ENCODE peak calls at places on chromosomes 16 and 17, in seven cellular contexts. R is IMR-90; K is transverse colon; M is effector memory CD4-positive, alpha-beta T cell; L is BE2C; N is tibial nerve; Z is prostate gland. H is an unnamed sample.
A peak's percentile ranks its signal among the peaks of the same experiment; 100 is the strongest.

GRCh38 chr16:85490971-85491771 is 122.0 kb upstream of the GSE1 start:
- DNase-seq in K (peak; percentile 65), L (no peak), R (no peak), N (no peak), Z (no peak), M (no peak), H (peak; percentile 63)

GRCh38 chr17:81067331-81067730 is 32.4 kb downstream of the BAIAP2 start:
- DNase-seq in L (peak; percentile 76), R (no peak), K (no peak), Z (no peak), M (no peak), N (no peak), H (no peak)

GRCh38 chr17:18122991-18123753 is 14.6 kb downstream of the MYO15A start:
- DNase-seq in K (no peak), L (no peak), N (no peak), M (no peak), R (no peak), Z (no peak), H (no peak)

GRCh38 chr16:15542261-15542660 is 100.7 kb downstream of the MARF1 start:
- DNase-seq in L (no peak), R (no peak), Z (no peak), N (no peak), K (no peak), M (no peak), H (no peak)

GRCh38 chr16:88994704-88995103 is 17.7 kb upstream of the CBFA2T3 start:
- DNase-seq in M (no peak), L (no peak), R (no peak), K (no peak), N (no peak), Z (no peak), H (no peak)

GRCh38 chr17:43548689-43549379 is 2.7 kb upstream of the ETV4 start:
- DNase-seq in Z (no peak), N (no peak), R (no peak), L (no peak), M (no peak), K (no peak), H (no peak)

GRCh38 chr16:11052080-11052808 is 107.9 kb downstream of the CLEC16A start:
- DNase-seq in N (no peak), K (peak; percentile 41), R (no peak), M (no peak), L (no peak), Z (no peak), H (no peak)

GRCh38 chr16:87458424-87458915 is 34.4 kb downstream of the ZCCHC14 start:
- DNase-seq in N (no peak), M (no peak), Z (no peak), L (peak; percentile 45), R (no peak), K (no peak), H (no peak)

GRCh38 chr17:40538019-40538935 is 27.0 kb downstream of the CCR7 start:
- DNase-seq in N (no peak), K (no peak), M (no peak), R (peak; percentile 43), Z (peak; percentile 81), L (no peak), H (peak; percentile 84)

GRCh38 chr16:11852092-11852809 is 909 bp upstream of the RSL1D1 start:
- DNase-seq in Z (no peak), L (no peak), M (no peak), N (no peak), K (no peak), R (peak; percentile 37), H (no peak)

GRCh38 chr17:16439867-16440351 is 24.5 kb downstream of the TRPV2 start:
- DNase-seq in N (no peak), Z (no peak), K (no peak), R (no peak), L (no peak), M (no peak), H (peak; percentile 28)

GRCh38 chr16:59543641-59544040 is 809.5 kb upstream of the GOT2 start:
- DNase-seq in L (no peak), M (no peak), K (no peak), Z (no peak), N (no peak), R (peak; percentile 78), H (no peak)

GRCh38 chr17:8857919-8858318 is 9.6 kb downstream of the PIK3R6 start:
- DNase-seq in Z (no peak), K (no peak), M (no peak), R (peak; percentile 42), L (no peak), N (no peak), H (no peak)

GRCh38 chr16:64858076-64858475 is 263.8 kb downstream of the CDH11 start:
- DNase-seq in L (no peak), K (no peak), N (no peak), R (peak; percentile 78), Z (no peak), M (no peak), H (no peak)

GRCh38 chr16:82157836-82158235 is 12.2 kb downstream of the MPHOSPH6 start:
- DNase-seq in L (no peak), R (no peak), M (no peak), N (no peak), Z (no peak), K (no peak), H (no peak)

GRCh38 chr17:43384476-43384862 is 14.3 kb upstream of the ARL4D start:
- DNase-seq in N (no peak), M (no peak), Z (no peak), R (no peak), K (peak; percentile 64), L (no peak), H (no peak)

GRCh38 chr17:10620823-10621222 is 36.3 kb downstream of the MYH3 start:
- DNase-seq in R (no peak), L (no peak), N (no peak), K (no peak), M (no peak), Z (peak; percentile 22), H (no peak)

GRCh38 chr16:30715777-30716445 is 16.9 kb downstream of the SRCAP start:
- DNase-seq in Z (no peak), R (peak; percentile 36), N (no peak), K (no peak), L (peak; percentile 56), M (no peak), H (no peak)

GRCh38 chr17:41308918-41309359 is at the start of gene KRTAP16-1:
- DNase-seq in N (no peak), R (no peak), K (no peak), L (no peak), M (peak; percentile 42), Z (no peak), H (no peak)

GRCh38 chr17:75273968-75274708 is 3.1 kb upstream of the MIF4GD start:
- DNase-seq in N (no peak), L (peak; percentile 56), R (peak; percentile 77), M (no peak), Z (no peak), K (no peak), H (no peak)

GRCh38 chr16:8946544-8946943 is 17.2 kb downstream of the USP7 start:
- DNase-seq in K (peak; percentile 63), R (no peak), Z (no peak), M (no peak), L (no peak), N (no peak), H (no peak)

GRCh38 chr16:8949536-8950418 is 13.9 kb downstream of the USP7 start:
- DNase-seq in L (no peak), R (no peak), N (no peak), Z (no peak), M (no peak), K (no peak), H (no peak)

GRCh38 chr16:8948831-8949230 is 14.9 kb downstream of the USP7 start:
- DNase-seq in K (no peak), R (no peak), Z (no peak), N (no peak), M (no peak), L (no peak), H (no peak)

GRCh38 chr16:8945626-8946296 is 17.9 kb downstream of the USP7 start:
- DNase-seq in Z (no peak), L (no peak), M (no peak), N (no peak), R (no peak), K (no peak), H (no peak)

DNA sequence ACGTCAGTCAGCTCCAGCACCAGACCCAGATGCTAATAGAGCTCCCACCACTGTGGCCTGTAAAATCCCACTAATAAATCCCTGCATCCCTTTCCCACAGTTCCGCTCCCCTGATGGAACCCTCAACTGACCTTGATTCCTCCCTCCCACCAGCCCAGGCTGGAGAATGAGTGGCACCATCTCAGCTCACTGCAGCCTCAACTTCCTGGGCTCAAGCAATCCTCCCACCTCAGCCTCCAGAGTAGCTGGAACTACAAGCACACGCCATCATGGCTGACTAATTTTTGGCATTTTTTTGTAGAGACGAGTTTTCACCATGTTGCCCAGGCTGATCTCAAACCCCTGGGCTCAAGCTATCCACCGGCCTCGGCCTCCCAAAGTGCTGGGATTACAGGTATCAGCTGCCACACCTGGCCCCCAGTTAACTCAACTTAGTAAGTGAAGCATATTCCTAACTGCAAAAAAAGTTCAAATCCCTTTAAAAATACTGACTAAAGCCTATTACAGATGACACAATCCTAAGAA is 15.6 kb downstream of the USP7 start:
- DNase-seq in N (no peak), Z (no peak), R (no peak), M (no peak), K (no peak), L (no peak), H (no peak)
- H3K4me1 ChIP-seq in N (no peaks in the 10 kb centered on the region), Z (no peaks in the 10 kb centered on the region), R (peaks cover 16% of the 10 kb centered on the region), M (peaks cover 74% of the 10 kb centered on the region), K (peaks cover 65% of the 10 kb centered on the region), L (peaks cover 18% of the 10 kb centered on the region), H (peaks cover 27% of the 10 kb centered on the region)

DNA sequence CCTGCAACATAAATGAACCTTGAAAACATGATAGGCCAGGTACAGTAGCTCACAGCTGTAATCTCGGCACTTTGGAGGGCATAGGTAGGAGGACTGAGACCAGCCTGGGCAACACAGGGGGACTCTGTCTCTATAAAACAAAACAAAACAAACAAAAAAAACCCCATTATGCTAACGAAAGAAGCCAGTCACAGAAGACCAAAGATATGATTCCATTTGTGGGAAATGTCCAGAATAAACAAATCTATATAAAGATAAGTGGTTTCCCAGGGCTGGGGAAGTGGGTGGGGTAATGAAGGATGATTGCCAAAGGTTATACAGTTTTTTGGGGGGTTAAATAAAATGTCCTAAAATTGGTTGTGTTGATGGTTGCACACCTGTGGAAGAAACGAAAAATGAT is 36.5 kb upstream of the SIAH1 start:
- DNase-seq in R (peak; percentile 52), Z (no peak), L (no peak), N (no peak), M (no peak), K (no peak), H (no peak)
- H3K27me3 ChIP-seq in R (no peaks in the 10 kb centered on the region), Z (no peaks in the 10 kb centered on the region), L (no peaks in the 10 kb centered on the region), N (no peaks in the 10 kb centered on the region), M (no peaks in the 10 kb centered on the region), K (no peaks in the 10 kb centered on the region), H (no peaks in the 10 kb centered on the region)

DNA sequence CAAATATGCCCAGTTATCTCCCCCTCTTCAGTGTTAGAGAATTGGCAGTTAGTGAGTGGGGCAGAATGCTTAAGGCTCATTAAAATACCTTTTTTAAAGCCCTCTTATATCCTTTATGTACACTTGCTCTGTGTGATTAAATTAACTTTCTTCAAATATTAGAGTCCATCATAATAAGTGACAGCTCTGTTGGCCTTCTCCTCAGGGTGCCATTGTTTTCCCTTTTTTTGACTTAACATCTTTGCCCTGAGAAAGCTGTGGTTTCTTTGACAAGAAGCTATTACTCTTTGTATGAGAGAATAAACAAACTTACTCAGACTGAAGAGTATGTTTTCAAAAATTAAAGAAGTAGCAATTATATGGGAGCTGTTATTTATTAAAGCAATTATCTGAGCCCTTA is 13.3 kb downstream of the RBBP6 start:
- DNase-seq in K (no peak), N (no peak), M (no peak), L (no peak), Z (no peak), R (no peak), H (no peak)
- H3K36me3 ChIP-seq in K (peaks cover 33% of the 10 kb centered on the region), N (peaks cover 3% of the 10 kb centered on the region), M (peaks cover 52% of the 10 kb centered on the region), L (peaks cover 73% of the 10 kb centered on the region), Z (no peaks in the 10 kb centered on the region), R (peaks cover 21% of the 10 kb centered on the region), H (peaks cover 28% of the 10 kb centered on the region)

GRCh38 chr17:64941045-64941444 is 21.8 kb upstream of the LRRC37A3 start:
- DNase-seq in Z (no peak), R (no peak), K (no peak), N (no peak), M (no peak), L (no peak), H (no peak)
- H3K4me1 ChIP-seq in Z (no peaks in the 10 kb centered on the region), R (peaks cover 1% of the 10 kb centered on the region), K (no peaks in the 10 kb centered on the region), N (no peaks in the 10 kb centered on the region), M (peaks cover 3% of the 10 kb centered on the region), L (no peaks in the 10 kb centered on the region), H (no peaks in the 10 kb centered on the region)

H was measured in pancreas.